ENCODE peak calls at places on chromosome 4, in four cellular contexts. C is SK-N-SH, P is H1, R is HepG2. G is an unnamed sample.

GRCh38 chr4:117560329-117560728 is 474.0 kb upstream of the NDST3 start:
- DNase-seq in C (no peak), P (no peak), R (no peak), G (no peak)

GRCh38 chr4:169115897-169116254 is 105.8 kb upstream of the CBR4 start:
- DNase-seq in C (no peak), P (no peak), R (no peak), G (no peak)

GRCh38 chr4:47010347-47011188 is 17.2 kb upstream of the GABRA4 start:
- DNase-seq in C (no peak), P (no peak), R (no peak), G (no peak)

GRCh38 chr4:52588097-52588496 is 71.0 kb downstream of the USP46 start:
- DNase-seq in C (peak), P (peak), R (peak), G (no peak)

GRCh38 chr4:150209140-150209829 is 131.0 kb downstream of the DCLK2 start:
- DNase-seq in C (peak), P (peak), R (peak), G (peak)

GRCh38 chr4:112559053-112559452 is 43.1 kb upstream of the NEUROG2 start:
- DNase-seq in C (no peak), P (no peak), R (no peak), G (no peak)

GRCh38 chr4:85793256-85793655 is 318.3 kb downstream of the ARHGAP24 start:
- DNase-seq in C (no peak), P (no peak), R (no peak), G (no peak)

GRCh38 chr4:147778942-147779341 is 47.1 kb downstream of the ARHGAP10 start:
- DNase-seq in C (no peak), P (no peak), R (no peak), G (no peak)

GRCh38 chr4:788006-788635 is 37.8 kb downstream of the CPLX1 start:
- DNase-seq in C (no peak), P (no peak), R (no peak), G (no peak)

GRCh38 chr4:77697860-77698599 is 92.4 kb downstream of the CXCL13 start:
- DNase-seq in C (no peak), P (no peak), R (peak), G (no peak)

GRCh38 chr4:163875327-163875726 is 380.8 kb downstream of the TMA16 start:
- DNase-seq in C (no peak), P (no peak), R (no peak), G (no peak)

GRCh38 chr4:147924604-147925412 is 192.9 kb downstream of the ARHGAP10 start:
- DNase-seq in C (peak), P (peak), R (peak), G (no peak)

GRCh38 chr4:121898150-121898549 is 27.9 kb upstream of the BBS7 start:
- DNase-seq in C (no peak), P (no peak), R (no peak), G (peak)
- H3K4me3 ChIP-seq in C (no peak), P (no peak), R (no peak), G (no peak)

DNA sequence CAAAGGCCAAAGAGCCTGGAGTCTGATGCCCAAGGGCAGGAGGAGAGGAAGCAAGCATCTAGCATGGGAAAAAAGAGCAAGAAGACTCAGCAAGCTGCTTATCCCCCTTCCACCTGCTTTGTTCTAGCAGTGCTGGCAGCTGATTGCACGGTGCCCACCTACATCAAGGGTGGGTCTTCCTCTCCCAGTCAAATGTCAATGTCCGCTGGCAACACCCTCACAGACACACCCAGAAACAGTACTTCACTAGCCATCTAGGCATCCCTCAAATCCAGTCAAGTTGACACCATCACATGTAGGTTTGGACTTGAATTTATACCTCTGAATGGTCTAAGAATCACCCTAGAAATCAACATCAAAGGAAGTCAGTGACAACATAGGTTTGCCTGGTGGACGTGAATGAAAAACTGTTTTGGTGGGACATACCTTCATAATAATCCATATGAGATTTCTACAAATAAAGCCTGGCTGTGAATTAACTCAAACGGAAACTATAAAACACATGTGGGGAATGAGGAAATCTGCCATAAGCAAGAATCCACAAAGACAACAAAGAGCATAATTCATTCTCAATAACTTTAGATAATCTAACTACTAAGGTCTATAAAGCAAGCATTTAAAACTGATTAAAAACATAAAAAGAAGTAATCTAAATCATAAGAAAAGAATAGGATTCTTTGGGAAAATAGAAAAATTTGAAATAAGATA is 185.8 kb upstream of the JADE1 start:
- DNase-seq in C (no peak), P (peak), R (no peak), G (no peak)
- H3K27ac ChIP-seq in C (no peak), P (no peak), R (no peak), G (no peak)

GRCh38 chr4:159305129-159305528 is 202.2 kb downstream of the RAPGEF2 start:
- DNase-seq in C (no peak), P (no peak), R (no peak), G (no peak)
- TF ChIP-seq GABPA in C (no peak), P (no peak), R (no peak), G (no peak)

GRCh38 chr4:83034630-83035494 is at the start of gene COPS4:
- DNase-seq in C (peak), P (peak), R (peak), G (peak)

GRCh38 chr4:83040269-83040668 is 5.3 kb downstream of the COPS4 start:
- DNase-seq in C (no peak), P (no peak), R (no peak), G (no peak)

DNA sequence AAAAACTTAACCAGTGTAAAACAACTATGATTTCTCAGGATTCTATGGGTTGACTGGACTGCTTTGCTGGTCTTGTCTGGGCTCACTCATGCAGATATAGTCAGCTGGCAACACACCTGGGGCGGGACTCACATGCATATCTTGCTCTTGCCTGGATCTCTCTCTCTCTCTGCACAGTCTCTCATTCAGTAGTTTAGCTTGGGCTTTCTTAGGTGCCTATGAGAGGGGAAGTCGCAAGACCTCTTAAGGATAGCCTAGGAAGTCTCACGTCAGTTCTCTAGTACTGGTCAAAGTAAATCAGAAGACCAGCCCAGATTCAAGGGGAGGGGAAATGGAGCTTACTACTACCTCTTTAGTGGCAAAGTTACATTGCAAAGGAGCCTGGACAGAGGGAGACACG is 2.0 kb downstream of the COPS4 start:
- DNase-seq in C (no peak), P (no peak), R (no peak), G (peak)
- H3K4me3 ChIP-seq in C (no peak), P (no peak), R (peak), G (no peak)

G was measured in HL-60.